ENCODE peak calls at places on chromosome 17, in six cellular contexts. One of them, this sample, is unnamed.

GRCh38 chr17:7282752-7283321 is 1.3 kb downstream of the SLC2A4 start:
- DNase-seq in posterior vena cava: no peak
- DNase-seq in mammary epithelial cell: no peak
- DNase-seq in GF-D8: no peak
- DNase-seq in ureter: no peak
- DNase-seq in AG04450: no peak
- DNase-seq in this sample: no peak

GRCh38 chr17:80649200-80649644 is 104.6 kb downstream of the RPTOR start:
- DNase-seq in GF-D8: no peak
- DNase-seq in mammary epithelial cell: peak
- DNase-seq in AG04450: no peak
- DNase-seq in ureter: no peak
- DNase-seq in posterior vena cava: no peak
- DNase-seq in this sample: no peak

GRCh38 chr17:55259684-55260111 is 5.1 kb upstream of the HLF start:
- DNase-seq in mammary epithelial cell: no peak
- DNase-seq in ureter: no peak
- DNase-seq in GF-D8: no peak
- DNase-seq in posterior vena cava: no peak
- DNase-seq in AG04450: no peak
- DNase-seq in this sample: no peak

GRCh38 chr17:40070895-40071719 is 8.3 kb downstream of the THRA start:
- DNase-seq in mammary epithelial cell: no peak
- DNase-seq in ureter: peak
- DNase-seq in AG04450: no peak
- DNase-seq in posterior vena cava: peak
- DNase-seq in GF-D8: no peak
- DNase-seq in this sample: no peak

GRCh38 chr17:18860161-18860972 is 2.4 kb downstream of the PRPSAP2 start:
- DNase-seq in mammary epithelial cell: no peak
- DNase-seq in ureter: no peak
- DNase-seq in AG04450: no peak
- DNase-seq in GF-D8: no peak
- DNase-seq in posterior vena cava: no peak
- DNase-seq in this sample: no peak

GRCh38 chr17:15479697-15480096 is 12.3 kb upstream of the CDRT4 start:
- DNase-seq in mammary epithelial cell: no peak
- DNase-seq in ureter: no peak
- DNase-seq in GF-D8: no peak
- DNase-seq in AG04450: no peak
- DNase-seq in posterior vena cava: no peak
- DNase-seq in this sample: no peak

GRCh38 chr17:35855965-35856364 is 12.7 kb downstream of the HEATR9 start:
- DNase-seq in posterior vena cava: no peak
- DNase-seq in GF-D8: no peak
- DNase-seq in ureter: no peak
- DNase-seq in AG04450: no peak
- DNase-seq in mammary epithelial cell: no peak
- DNase-seq in this sample: no peak

GRCh38 chr17:78120537-78120936 is 8.0 kb downstream of the TMC6 start:
- DNase-seq in posterior vena cava: no peak
- DNase-seq in GF-D8: no peak
- DNase-seq in mammary epithelial cell: no peak
- DNase-seq in AG04450: no peak
- DNase-seq in ureter: no peak
- DNase-seq in this sample: no peak

GRCh38 chr17:1714488-1714979 is 4.4 kb upstream of the TLCD2 start:
- DNase-seq in AG04450: peak
- DNase-seq in posterior vena cava: peak
- DNase-seq in ureter: peak
- DNase-seq in GF-D8: no peak
- DNase-seq in mammary epithelial cell: peak
- DNase-seq in this sample: no peak

GRCh38 chr17:61410555-61411089 is 11.0 kb downstream of the TBX2 start:
- DNase-seq in posterior vena cava: peak
- DNase-seq in AG04450: peak
- DNase-seq in GF-D8: no peak
- DNase-seq in mammary epithelial cell: no peak
- DNase-seq in ureter: peak
- DNase-seq in this sample: peak